ENCODE peak calls at places on chromosome 21, in six cellular contexts. N is NCI-H748 treated with DMSO at 0.1 percent for 48 hours; X is left ventricle myocardium superior; R is stimulated activated CD4-positive, alpha-beta T cell treated with anti-CD3 and anti-CD28 coated beads, Interleukin-2, amount 100 ng/mL, for 48 hours; T is iPS-NIHi11; W is NCI-H774. O is an unnamed sample.

GRCh38 chr21:38544681-38545080 is 46.4 kb upstream of the ERG start:
- DNase-seq in N (no peak), X (no peak), R (no peak), T (no peak), W (no peak), O (no peak)

GRCh38 chr21:37654596-37654995 is 261.7 kb downstream of the KCNJ6 start:
- DNase-seq in N (no peak), X (no peak), R (no peak), T (no peak), W (no peak), O (no peak)

GRCh38 chr21:46600978-46601377 is 3.9 kb downstream of the S100B start:
- DNase-seq in N (no peak), X (no peak), R (no peak), T (no peak), W (no peak), O (no peak)

GRCh38 chr21:41235214-41235613 is 67.3 kb downstream of the BACE2 start:
- DNase-seq in N (no peak), X (no peak), R (no peak), T (no peak), W (no peak), O (no peak)

GRCh38 chr21:26849428-26850115 is 4.4 kb upstream of the ADAMTS1 start:
- DNase-seq in N (no peak), X (no peak), R (no peak), T (no peak), W (peak; percentile 49), O (no peak)

GRCh38 chr21:35291963-35292627 is 243.0 kb upstream of the RUNX1 start:
- DNase-seq in N (no peak), X (no peak), R (no peak), T (no peak), W (no peak), O (no peak)

GRCh38 chr21:44854391-44854663 is 19.2 kb downstream of the PTTG1IP start:
- DNase-seq in N (no peak), X (no peak), R (no peak), T (no peak), W (no peak), O (no peak)

GRCh38 chr21:34204481-34205439 is 131.4 kb downstream of the MRPS6 start:
- DNase-seq in N (no peak), X (peak; percentile 35), R (no peak), T (no peak), W (peak; percentile 42), O (peak; percentile 62)

GRCh38 chr21:44443291-44443890 is 11.9 kb upstream of the LRRC3 start:
- DNase-seq in N (no peak), X (no peak), R (no peak), T (no peak), W (no peak), O (no peak)

GRCh38 chr21:43194303-43195130 is 25.7 kb downstream of the CRYAA start:
- DNase-seq in N (no peak), X (no peak), R (no peak), T (no peak), W (no peak), O (no peak)

GRCh38 chr21:41260428-41260827 is 56.2 kb upstream of the FAM3B start:
- DNase-seq in N (no peak), X (no peak), R (no peak), T (no peak), W (no peak), O (no peak)

GRCh38 chr21:36210779-36211659 is 54.4 kb downstream of the DOP1B start:
- DNase-seq in N (no peak), X (no peak), R (no peak), T (peak; percentile 31), W (no peak), O (no peak)

GRCh38 chr21:45300786-45301520 is 13.3 kb upstream of the POFUT2 start:
- DNase-seq in N (no peak), X (no peak), R (no peak), T (no peak), W (no peak), O (no peak)

GRCh38 chr21:46154955-46155513 is 345 bp downstream of the FTCD start:
- DNase-seq in N (no peak), X (peak; percentile 22), R (no peak), T (no peak), W (no peak), O (no peak)

GRCh38 chr21:30248844-30249243 is 32.9 kb upstream of the CLDN8 start:
- DNase-seq in N (no peak), X (no peak), R (no peak), T (no peak), W (no peak), O (no peak)

GRCh38 chr21:16187603-16188002 is 457.8 kb downstream of the USP25 start:
- DNase-seq in N (no peak), X (no peak), R (no peak), T (no peak), W (no peak), O (no peak)

GRCh38 chr21:38910390-38911008 is 104.8 kb downstream of the ETS2 start:
- DNase-seq in N (no peak), X (no peak), R (no peak), T (no peak), W (no peak), O (no peak)

GRCh38 chr21:15754640-15755039 is 24.9 kb downstream of the USP25 start:
- DNase-seq in N (no peak), X (no peak), R (no peak), T (no peak), W (no peak), O (no peak)

GRCh38 chr21:46185717-46186116 is 1.5 kb upstream of the SPATC1L start:
- DNase-seq in N (no peak), X (no peak), R (no peak), T (no peak), W (no peak), O (no peak)

GRCh38 chr21:43716376-43717165 is 2.4 kb upstream of the PDXK start:
- DNase-seq in N (no peak), X (no peak), R (no peak), T (no peak), W (no peak), O (no peak)

GRCh38 chr21:31162827-31163226 is 124.6 kb upstream of the KRTAP19-8 start:
- DNase-seq in N (no peak), X (no peak), R (no peak), T (no peak), W (no peak), O (no peak)

GRCh38 chr21:43191971-43192370 is 23.2 kb downstream of the CRYAA start:
- DNase-seq in N (no peak), X (no peak), R (no peak), T (no peak), W (no peak), O (no peak)

GRCh38 chr21:44301961-44302406 is 2.1 kb downstream of the PFKL start:
- DNase-seq in N (no peak), X (no peak), R (no peak), T (no peak), W (no peak), O (no peak)

GRCh38 chr21:24076179-24076578 is 1531.1 kb downstream of the MRPL39 start:
- DNase-seq in N (no peak), X (no peak), R (no peak), T (no peak), W (no peak), O (no peak)

O was measured in NCI-H1417 treated with DMSO at 0.1 percent for 48 hours.